ENCODE peak calls at places on chromosomes 7 and 10, in four cellular contexts. One of them, this sample, is unnamed.

GRCh38 chr7:40717242-40717641 is 582.4 kb downstream of the SUGCT start:
- DNase-seq in H1: peak; percentile 73
- DNase-seq in A549: peak; percentile 12
- DNase-seq in stomach: peak; percentile 81
- DNase-seq in this sample: no peak

GRCh38 chr7:129438281-129438838 is 4.1 kb downstream of the STRIP2 start:
- DNase-seq in stomach: no peak
- DNase-seq in H1: no peak
- DNase-seq in A549: no peak
- DNase-seq in this sample: no peak

GRCh38 chr7:25949672-25950487 is 202.1 kb upstream of the NFE2L3 start:
- DNase-seq in stomach: peak; percentile 54
- DNase-seq in A549: no peak
- DNase-seq in H1: peak; percentile 63
- DNase-seq in this sample: no peak

GRCh38 chr7:151565541-151565940 is 45.8 kb upstream of the RHEB start:
- DNase-seq in H1: no peak
- DNase-seq in A549: no peak
- DNase-seq in stomach: no peak
- DNase-seq in this sample: no peak

GRCh38 chr7:21293771-21294170 is 134.1 kb upstream of the SP4 start:
- DNase-seq in H1: no peak
- DNase-seq in A549: no peak
- DNase-seq in stomach: no peak
- DNase-seq in this sample: no peak

GRCh38 chr7:27101188-27101905 is 1.1 kb downstream of the HOXA2 start:
- DNase-seq in H1: no peak
- DNase-seq in A549: no peak
- DNase-seq in stomach: no peak
- DNase-seq in this sample: no peak

GRCh38 chr10:57983226-57983870 is 284.3 kb downstream of the IPMK start:
- DNase-seq in stomach: no peak
- DNase-seq in A549: no peak
- DNase-seq in H1: no peak
- DNase-seq in this sample: no peak

GRCh38 chr7:133633055-133633454 is 380.2 kb downstream of the EXOC4 start:
- DNase-seq in A549: peak; percentile 1
- DNase-seq in stomach: no peak
- DNase-seq in H1: no peak
- DNase-seq in this sample: no peak

GRCh38 chr10:17742918-17743317 is 9.1 kb upstream of the TMEM236 start:
- DNase-seq in H1: peak; percentile 84
- DNase-seq in A549: peak; percentile 50
- DNase-seq in stomach: peak; percentile 58
- DNase-seq in this sample: no peak

GRCh38 chr10:90319188-90319914 is 538.5 kb downstream of the HTR7 start:
- DNase-seq in A549: peak; percentile 56
- DNase-seq in H1: peak; percentile 59
- DNase-seq in stomach: no peak
- DNase-seq in this sample: no peak

GRCh38 chr10:13883843-13884444 is 297.2 kb downstream of the PRPF18 start:
- DNase-seq in H1: no peak
- DNase-seq in stomach: no peak
- DNase-seq in A549: no peak
- DNase-seq in this sample: no peak

GRCh38 chr10:78267598-78267997 is 233.9 kb downstream of the RPS24 start:
- DNase-seq in A549: no peak
- DNase-seq in stomach: no peak
- DNase-seq in H1: no peak
- DNase-seq in this sample: no peak

GRCh38 chr7:124758327-124758726 is 7.3 kb downstream of the GPR37 start:
- DNase-seq in A549: no peak
- DNase-seq in H1: no peak
- DNase-seq in stomach: no peak
- DNase-seq in this sample: no peak

GRCh38 chr10:110076559-110077318 is 69.0 kb downstream of the ADD3 start:
- DNase-seq in H1: no peak
- DNase-seq in A549: no peak
- DNase-seq in stomach: no peak
- DNase-seq in this sample: peak; percentile 20

GRCh38 chr10:130895172-130895571 is 416.3 kb downstream of the TCERG1L start:
- DNase-seq in A549: no peak
- DNase-seq in H1: no peak
- DNase-seq in stomach: no peak
- DNase-seq in this sample: no peak

GRCh38 chr10:73586583-73586984 is 4.6 kb downstream of the USP54 start:
- DNase-seq in stomach: peak; percentile 48
- DNase-seq in A549: no peak
- DNase-seq in H1: no peak
- DNase-seq in this sample: no peak

GRCh38 chr7:44727346-44728262 is 21.0 kb upstream of the ZMIZ2 start:
- DNase-seq in A549: no peak
- DNase-seq in H1: no peak
- DNase-seq in stomach: no peak
- DNase-seq in this sample: no peak

DNA sequence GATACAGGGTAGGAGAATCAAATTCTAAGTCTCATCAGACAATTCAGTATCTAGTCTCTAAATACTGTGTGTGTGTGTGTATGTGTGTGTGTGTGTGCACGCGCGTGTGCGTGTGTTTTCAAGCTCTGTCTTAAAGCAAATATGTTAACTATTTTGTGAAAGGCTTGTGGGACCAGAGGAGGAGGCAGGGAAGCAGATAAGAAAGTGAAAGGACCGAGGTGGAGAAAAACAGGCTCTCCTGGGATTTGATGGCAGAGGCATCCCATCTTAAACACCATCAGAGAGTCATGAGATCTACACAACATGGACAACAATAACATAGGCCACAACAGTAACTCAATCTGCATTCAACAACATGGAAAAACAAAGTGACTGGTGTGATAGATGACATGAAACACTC is 67.1 kb downstream of the PIP4K2A start:
- DNase-seq in H1: no peak
- DNase-seq in stomach: no peak
- DNase-seq in A549: no peak
- DNase-seq in this sample: no peak
- TF ChIP-seq POLR2A in H1: no peak
- TF ChIP-seq POLR2A in stomach: no peak
- TF ChIP-seq POLR2A in A549: no peak
- TF ChIP-seq POLR2A in this sample: no peak

GRCh38 chr7:94422136-94422535 is 27.4 kb downstream of the COL1A2 start:
- DNase-seq in H1: no peak
- DNase-seq in A549: no peak
- DNase-seq in stomach: no peak
- DNase-seq in this sample: no peak
- H3K4me1 ChIP-seq in H1: no peaks in the 10 kb centered on the region
- H3K4me1 ChIP-seq in A549: no peaks in the 10 kb centered on the region
- H3K4me1 ChIP-seq in stomach: no peaks in the 10 kb centered on the region
- H3K4me1 ChIP-seq in this sample: no peaks in the 10 kb centered on the region

DNA sequence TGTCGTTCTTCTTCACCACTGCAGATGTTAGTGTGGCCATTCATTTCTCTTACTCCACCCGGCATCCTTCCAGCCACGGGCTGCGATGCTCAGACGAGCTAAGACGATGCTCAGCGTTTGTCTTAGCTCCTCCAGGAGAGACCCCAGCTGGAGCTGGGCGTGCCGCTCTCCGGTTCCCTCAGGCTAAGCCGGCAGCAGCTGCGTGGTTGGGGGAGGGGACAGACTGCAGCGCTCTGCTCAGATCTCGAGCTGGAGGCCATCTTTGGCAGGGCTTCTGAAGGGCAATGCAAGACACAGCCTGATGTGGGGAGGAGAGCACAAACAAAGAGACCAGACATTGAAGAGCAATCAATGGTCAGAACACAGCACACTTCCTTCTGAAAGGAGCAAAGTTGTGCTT is 4.8 kb downstream of the INA start:
- DNase-seq in A549: no peak
- DNase-seq in H1: peak; percentile 82
- DNase-seq in stomach: no peak
- DNase-seq in this sample: no peak
- H3K27ac ChIP-seq in A549: no peak overlapping the region
- H3K27ac ChIP-seq in H1: peak overlapping the region; percentile 37
- H3K27ac ChIP-seq in stomach: no peak overlapping the region
- H3K27ac ChIP-seq in this sample: no peak overlapping the region

DNA sequence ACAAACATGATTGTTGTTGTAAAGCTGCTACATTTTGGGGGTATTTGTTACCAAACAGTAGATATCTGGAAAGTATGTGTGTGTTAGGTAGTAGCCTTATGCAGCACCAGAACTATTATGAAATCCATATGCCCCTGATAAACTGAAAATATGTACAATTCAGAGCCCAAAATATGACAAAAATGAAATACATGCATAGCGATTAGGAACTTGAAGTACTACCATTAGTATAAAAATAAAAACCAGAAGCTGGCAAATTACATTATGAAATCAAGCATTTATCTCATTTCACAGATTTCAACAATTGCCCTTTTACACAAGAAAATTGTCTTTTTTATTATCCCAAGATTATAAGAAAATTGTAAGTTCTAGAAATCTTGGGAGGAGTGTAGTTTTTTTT is 33.9 kb downstream of the SLC26A5 start:
- DNase-seq in stomach: no peak
- DNase-seq in H1: no peak
- DNase-seq in A549: no peak
- DNase-seq in this sample: no peak
- TF ChIP-seq POLR2A in stomach: no peak
- TF ChIP-seq POLR2A in H1: no peak
- TF ChIP-seq POLR2A in A549: no peak
- TF ChIP-seq POLR2A in this sample: no peak

GRCh38 chr7:137967143-137968018 is 34.5 kb downstream of the CREB3L2 start:
- DNase-seq in H1: no peak
- DNase-seq in A549: no peak
- DNase-seq in stomach: no peak
- DNase-seq in this sample: no peak

GRCh38 chr7:137968890-137969289 is 33.0 kb downstream of the CREB3L2 start:
- DNase-seq in H1: no peak
- DNase-seq in stomach: no peak
- DNase-seq in A549: no peak
- DNase-seq in this sample: no peak

GRCh38 chr7:137966636-137967142 is 35.2 kb downstream of the CREB3L2 start:
- DNase-seq in A549: no peak
- DNase-seq in stomach: no peak
- DNase-seq in H1: no peak
- DNase-seq in this sample: no peak

GRCh38 chr7:137969828-137970227 is 32.1 kb downstream of the CREB3L2 start:
- DNase-seq in A549: no peak
- DNase-seq in stomach: no peak
- DNase-seq in H1: no peak
- DNase-seq in this sample: no peak

GRCh38 chr7:137970263-137970975 is 31.5 kb downstream of the CREB3L2 start:
- DNase-seq in A549: peak; percentile 21
- DNase-seq in stomach: peak; percentile 63
- DNase-seq in H1: no peak
- DNase-seq in this sample: no peak
- H3K4me1 ChIP-seq in A549: peaks cover 44% of the 10 kb centered on the region
- H3K4me1 ChIP-seq in stomach: peaks cover 87% of the 10 kb centered on the region
- H3K4me1 ChIP-seq in H1: no peaks in the 10 kb centered on the region
- H3K4me1 ChIP-seq in this sample: peaks cover 77% of the 10 kb centered on the region

DNA sequence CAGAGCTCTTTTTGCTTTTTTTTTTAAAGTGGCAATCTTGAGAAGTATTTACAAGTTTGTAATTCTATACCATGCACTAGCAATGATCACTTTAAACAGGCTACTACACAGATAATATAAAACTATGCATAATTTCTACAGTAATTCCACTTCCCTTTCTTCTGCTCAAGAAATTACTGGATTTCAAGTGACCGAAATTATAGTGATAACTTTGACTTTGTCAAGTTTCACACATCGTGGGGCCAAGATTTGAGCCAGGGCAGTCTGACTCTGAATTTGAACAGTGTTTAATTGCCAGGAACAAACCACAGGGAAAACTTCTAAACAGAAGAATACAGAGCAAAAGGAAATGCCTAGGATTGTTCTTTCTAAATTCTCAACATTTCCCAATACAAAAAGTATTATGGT is 288.3 kb upstream of the MKLN1 start:
- DNase-seq in stomach: no peak
- DNase-seq in A549: no peak
- DNase-seq in H1: no peak
- DNase-seq in this sample: no peak
- H3K27ac ChIP-seq in stomach: peak overlapping the region; percentile 12
- H3K27ac ChIP-seq in A549: no peak overlapping the region
- H3K27ac ChIP-seq in H1: no peak overlapping the region
- H3K27ac ChIP-seq in this sample: peak overlapping the region; percentile 31